ENCODE peak calls at places on chromosomes 13 and 19, in four cellular contexts. M is WTC11, N is A549, F is HepG2. C is an unnamed sample.

GRCh38 chr13:62524498-62524897 is 1108.8 kb upstream of the PCDH20 start:
- DNase-seq in F (no peak), N (no peak), M (no peak), C (no peak)

GRCh38 chr13:102799544-102800144 is 725 bp downstream of the BIVM start:
- DNase-seq in M (peak), F (no peak), N (peak), C (peak)

GRCh38 chr13:88303605-88304004 is 632.4 kb downstream of the SLITRK5 start:
- DNase-seq in M (no peak), F (no peak), N (no peak), C (no peak)

GRCh38 chr19:19263886-19264487 is 9.1 kb downstream of the TM6SF2 start:
- DNase-seq in N (no peak), M (no peak), F (no peak), C (no peak)

GRCh38 chr19:45781282-45782161 is 768 bp downstream of the DMPK start:
- DNase-seq in F (no peak), N (peak), M (no peak), C (no peak)

GRCh38 chr13:77521194-77521593 is 14.3 kb upstream of the SCEL start:
- DNase-seq in F (no peak), M (no peak), N (peak), C (no peak)

GRCh38 chr13:57698851-57699250 is 67.3 kb downstream of the PCDH17 start:
- DNase-seq in N (no peak), M (no peak), F (no peak), C (no peak)

GRCh38 chr13:61109741-61110140 is 305.9 kb downstream of the PCDH20 start:
- DNase-seq in F (no peak), M (no peak), N (no peak), C (no peak)

GRCh38 chr13:49300716-49301589 is 53.2 kb downstream of the CDADC1 start:
- DNase-seq in M (peak), N (peak), F (peak), C (peak)

GRCh38 chr13:84686973-84687372 is 804.7 kb upstream of the SLITRK1 start:
- DNase-seq in N (no peak), F (no peak), M (no peak), C (no peak)

GRCh38 chr13:53822136-53822535 is 793.5 kb downstream of the OLFM4 start:
- DNase-seq in N (no peak), F (no peak), M (no peak), C (no peak)

GRCh38 chr13:106471957-106472543 is 63.4 kb downstream of the EFNB2 start:
- DNase-seq in M (peak), F (peak), N (peak), C (peak)

GRCh38 chr19:1259873-1260748 is 9.0 kb upstream of the CIRBP start:
- DNase-seq in M (no peak), F (no peak), N (peak), C (no peak)

GRCh38 chr13:113091211-113091771 is 14.3 kb upstream of the F7 start:
- DNase-seq in N (no peak), M (no peak), F (no peak), C (no peak)

GRCh38 chr13:109159650-109160309 is 530.4 kb downstream of the MYO16 start:
- DNase-seq in M (no peak), N (no peak), F (no peak), C (no peak)

GRCh38 chr19:45498411-45499195 is at the start of gene PPM1N:
- DNase-seq in M (peak), N (no peak), F (no peak), C (no peak)

GRCh38 chr13:53520132-53520531 is 491.5 kb downstream of the OLFM4 start:
- DNase-seq in M (no peak), F (no peak), N (no peak), C (no peak)

GRCh38 chr19:30111456-30111855 is 169.4 kb downstream of the URI1 start:
- DNase-seq in N (no peak), F (no peak), M (no peak), C (no peak)

GRCh38 chr19:46901701-46902401 is 41.1 kb downstream of the ARHGAP35 start:
- DNase-seq in M (no peak), N (no peak), F (no peak), C (no peak)

GRCh38 chr13:20921572-20921971 is 19.0 kb upstream of the XPO4 start:
- DNase-seq in N (no peak), F (peak), M (no peak), C (no peak)

GRCh38 chr13:46160474-46161066 is 21.4 kb downstream of the LCP1 start:
- DNase-seq in M (no peak), N (peak), F (peak), C (peak)

GRCh38 chr13:105817011-105817410 is 718.5 kb downstream of the EFNB2 start:
- DNase-seq in F (no peak), N (no peak), M (peak), C (no peak)

GRCh38 chr19:38250821-38251563 is 5.2 kb downstream of the PPP1R14A start:
- DNase-seq in N (no peak), M (peak), F (peak), C (no peak)

GRCh38 chr19:3338541-3339181 is 27.7 kb upstream of the NFIC start:
- DNase-seq in M (no peak), F (no peak), N (no peak), C (no peak)
- TF ChIP-seq NR3C1 in M (no peak), F (no peak), N (no peak), C (no peak)

DNA sequence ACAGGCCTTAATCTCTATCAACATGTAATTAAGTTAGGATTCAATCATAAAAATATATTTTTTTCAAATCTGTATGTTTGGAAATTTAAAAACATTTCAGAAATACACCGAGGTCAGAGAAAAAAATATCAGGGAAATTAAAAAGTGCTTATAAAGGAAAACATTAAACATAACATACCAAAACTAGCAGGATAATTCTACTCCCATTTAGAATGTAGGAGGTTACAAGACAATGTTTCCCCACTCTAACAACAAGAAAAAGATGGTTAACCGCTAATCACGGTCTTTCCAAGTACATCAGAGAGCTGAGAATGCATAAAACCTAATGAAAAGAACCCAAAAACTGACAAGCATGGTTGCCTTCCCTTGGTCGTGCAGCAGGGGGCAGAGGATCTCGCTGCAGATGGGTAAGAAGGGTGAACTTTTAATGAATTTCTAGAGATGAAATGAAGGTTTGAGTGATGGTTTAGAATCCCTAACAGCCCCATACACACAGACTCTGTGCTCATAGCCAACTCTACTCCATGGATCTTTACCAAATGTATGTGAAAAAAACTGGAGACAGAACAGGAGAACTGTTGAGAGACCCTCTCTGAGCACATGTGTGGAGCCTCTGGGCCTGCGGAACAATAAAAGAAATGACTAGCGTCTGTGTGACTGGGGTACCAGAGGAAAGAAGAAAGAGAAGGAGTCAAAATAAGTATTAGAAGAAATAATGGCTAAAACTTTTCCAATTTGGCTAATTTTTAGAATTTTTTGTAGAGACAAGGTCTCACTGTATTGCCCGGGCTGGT is 51.3 kb upstream of the LSM14A start:
- DNase-seq in N (peak), F (peak), M (peak), C (peak)
- TF ChIP-seq ESRRA in N (no peak), F (no peak), M (no peak), C (no peak)

DNA sequence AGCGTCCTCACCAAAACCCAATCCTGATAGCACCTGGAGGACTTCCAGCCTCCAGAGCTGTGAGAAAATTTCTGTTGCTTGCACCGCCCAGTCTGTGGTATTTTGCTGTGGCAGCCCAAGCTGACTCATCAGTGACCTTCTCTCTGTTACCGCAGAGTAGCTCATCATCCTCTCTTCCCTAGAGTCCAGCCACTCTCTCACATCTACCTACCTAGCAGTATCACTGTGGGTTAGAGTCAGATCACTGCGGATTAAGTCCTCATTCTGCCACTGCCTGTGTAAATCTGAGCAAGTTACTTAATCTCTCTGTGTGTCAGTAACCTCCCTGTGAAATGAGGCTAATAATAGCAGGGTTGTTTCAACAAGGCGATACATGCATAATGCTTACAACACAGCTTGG is 40.3 kb upstream of the USPL1 start:
- DNase-seq in N (peak), M (no peak), F (peak), C (peak)
- TF ChIP-seq NR3C1 in N (no peak), M (no peak), F (no peak), C (no peak)

GRCh38 chr13:99614465-99614885 is 113.2 kb downstream of the TM9SF2 start:
- DNase-seq in F (peak), M (peak), N (peak), C (no peak)
- TF ChIP-seq ESRRA in F (no peak), M (no peak), N (no peak), C (no peak)

DNA sequence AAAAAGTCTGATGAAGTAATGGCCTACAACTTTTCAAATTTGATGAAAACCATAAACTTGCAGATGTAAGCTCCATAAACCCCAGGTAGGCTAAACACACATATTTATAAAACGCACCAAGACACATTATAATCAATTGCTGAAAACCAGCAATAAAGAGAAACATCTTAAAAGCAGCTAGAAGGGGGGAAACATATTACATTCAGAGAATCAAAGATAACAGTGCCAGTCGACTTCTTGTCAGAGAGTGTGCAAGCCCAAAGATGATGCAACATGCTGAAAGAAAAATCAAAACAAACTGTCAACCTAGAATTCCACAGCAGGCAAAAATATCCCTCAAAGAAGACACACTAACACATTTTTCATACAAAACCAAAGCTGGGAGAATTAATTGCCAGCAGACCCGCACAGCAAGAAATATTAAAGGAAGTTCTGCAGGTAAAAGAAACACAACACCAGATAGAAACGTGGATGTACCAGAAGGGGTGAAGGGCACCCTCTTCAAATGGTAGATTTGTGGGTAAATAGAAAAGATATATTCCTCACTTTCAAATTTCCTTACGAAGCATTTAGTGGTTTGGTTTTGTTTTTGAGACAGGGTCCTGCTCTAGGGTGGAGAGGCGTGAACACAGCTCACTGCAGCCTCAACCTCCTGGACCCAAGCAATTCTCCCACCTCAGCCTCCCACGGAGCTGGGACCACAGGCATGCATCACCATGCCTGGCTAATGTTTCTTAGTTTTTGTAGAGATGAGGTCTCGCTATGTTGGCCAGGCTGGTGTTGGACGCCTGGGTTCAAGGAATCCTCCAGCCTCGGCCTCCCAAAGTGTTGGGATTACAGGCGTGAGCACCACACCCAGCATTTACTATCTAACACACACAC is 16.5 kb upstream of the ATP1A3 start:
- DNase-seq in F (no peak), M (no peak), N (no peak), C (no peak)
- TF ChIP-seq NR3C1 in F (no peak), M (no peak), N (no peak), C (no peak)

C was measured in K562.